ENCODE peak calls at places on chromosomes 12 and 14, in ten cellular contexts. H, B, F, O, Y, W, M, N, A and Q are unnamed samples.
A peak's percentile ranks its signal among the peaks of the same experiment; 100 is the strongest.

GRCh38 chr12:55657282-55657681 is 20.6 kb downstream of the OR10P1 start:
- DNase-seq in H (no peak), B (no peak), F (no peak), O (no peak), Y (no peak), W (no peak), M (no peak), N (no peak), A (no peak), Q (no peak)

GRCh38 chr14:75334191-75335051 is 55.8 kb downstream of the FOS start:
- DNase-seq in H (no peak), B (peak; percentile 65), F (no peak), O (no peak), Y (peak; percentile 46), W (peak; percentile 75), M (no peak), N (peak; percentile 82), A (peak; percentile 39), Q (peak; percentile 69)

GRCh38 chr12:6632026-6632978 is 3.5 kb downstream of the LPAR5 start:
- DNase-seq in H (no peak), B (no peak), F (no peak), O (no peak), Y (peak; percentile 56), W (no peak), M (no peak), N (no peak), A (peak; percentile 49), Q (no peak)

GRCh38 chr12:85796001-85796400 is 40.2 kb downstream of the RASSF9 start:
- DNase-seq in H (no peak), B (no peak), F (no peak), O (no peak), Y (no peak), W (no peak), M (peak; percentile 26), N (no peak), A (no peak), Q (no peak)

GRCh38 chr12:113065126-113066007 is 8.8 kb downstream of the DTX1 start:
- DNase-seq in H (no peak), B (no peak), F (peak; percentile 68), O (no peak), Y (no peak), W (no peak), M (no peak), N (no peak), A (no peak), Q (peak; percentile 57)

GRCh38 chr14:54108481-54109471 is 152.2 kb upstream of the BMP4 start:
- DNase-seq in H (no peak), B (no peak), F (no peak), O (no peak), Y (no peak), W (no peak), M (peak; percentile 98), N (no peak), A (no peak), Q (no peak)

GRCh38 chr14:45072121-45072520 is 11.8 kb upstream of the PRPF39 start:
- DNase-seq in H (no peak), B (no peak), F (no peak), O (no peak), Y (no peak), W (no peak), M (no peak), N (no peak), A (no peak), Q (no peak)

GRCh38 chr12:116492703-116493324 is 66.4 kb upstream of the MAP1LC3B2 start:
- DNase-seq in H (no peak), B (no peak), F (no peak), O (peak; percentile 59), Y (no peak), W (no peak), M (peak; percentile 57), N (no peak), A (no peak), Q (no peak)

GRCh38 chr12:130436741-130437501 is 99.2 kb downstream of the PIWIL1 start:
- DNase-seq in H (no peak), B (no peak), F (no peak), O (no peak), Y (no peak), W (peak; percentile 34), M (no peak), N (no peak), A (no peak), Q (peak; percentile 57)

GRCh38 chr14:92704036-92704804 is 44.2 kb downstream of the LGMN start:
- DNase-seq in H (no peak), B (no peak), F (no peak), O (no peak), Y (peak; percentile 41), W (no peak), M (no peak), N (no peak), A (no peak), Q (no peak)

GRCh38 chr14:101480747-101481530 is 80.4 kb upstream of the DIO3 start:
- DNase-seq in H (peak; percentile 64), B (no peak), F (no peak), O (peak; percentile 85), Y (no peak), W (peak; percentile 19), M (peak; percentile 91), N (peak; percentile 61), A (no peak), Q (peak; percentile 58)

GRCh38 chr12:26135010-26135420 is 10.2 kb upstream of the BHLHE41 start:
- DNase-seq in H (peak; percentile 28), B (no peak), F (no peak), O (no peak), Y (peak; percentile 68), W (peak; percentile 94), M (peak; percentile 78), N (peak; percentile 78), A (no peak), Q (peak; percentile 93)

GRCh38 chr12:112488257-112488926 is 69.6 kb downstream of the PTPN11 start:
- DNase-seq in H (no peak), B (no peak), F (no peak), O (no peak), Y (no peak), W (no peak), M (no peak), N (no peak), A (no peak), Q (no peak)

GRCh38 chr12:95700316-95700785 is 90.2 kb downstream of the NTN4 start:
- DNase-seq in H (no peak), B (no peak), F (no peak), O (no peak), Y (no peak), W (no peak), M (peak; percentile 99), N (peak; percentile 85), A (no peak), Q (no peak)

GRCh38 chr14:73500360-73500759 is 9.6 kb downstream of the RIOX1 start:
- DNase-seq in H (no peak), B (no peak), F (no peak), O (no peak), Y (no peak), W (no peak), M (no peak), N (no peak), A (no peak), Q (no peak)

GRCh38 chr14:102622262-102622885 is 29.9 kb downstream of the RCOR1 start:
- DNase-seq in H (no peak), B (no peak), F (no peak), O (no peak), Y (peak; percentile 17), W (no peak), M (no peak), N (no peak), A (no peak), Q (no peak)

GRCh38 chr14:65790185-65790815 is 377.8 kb downstream of the FUT8 start:
- DNase-seq in H (no peak), B (no peak), F (no peak), O (no peak), Y (no peak), W (no peak), M (no peak), N (no peak), A (no peak), Q (no peak)

GRCh38 chr12:59629890-59630289 is 34.1 kb downstream of the SLC16A7 start:
- DNase-seq in H (no peak), B (no peak), F (no peak), O (no peak), Y (no peak), W (no peak), M (no peak), N (no peak), A (no peak), Q (no peak)

GRCh38 chr14:59969319-59969718 is 49.4 kb downstream of the LRRC9 start:
- DNase-seq in H (no peak), B (no peak), F (no peak), O (no peak), Y (no peak), W (no peak), M (peak; percentile 22), N (no peak), A (no peak), Q (no peak)

DNA sequence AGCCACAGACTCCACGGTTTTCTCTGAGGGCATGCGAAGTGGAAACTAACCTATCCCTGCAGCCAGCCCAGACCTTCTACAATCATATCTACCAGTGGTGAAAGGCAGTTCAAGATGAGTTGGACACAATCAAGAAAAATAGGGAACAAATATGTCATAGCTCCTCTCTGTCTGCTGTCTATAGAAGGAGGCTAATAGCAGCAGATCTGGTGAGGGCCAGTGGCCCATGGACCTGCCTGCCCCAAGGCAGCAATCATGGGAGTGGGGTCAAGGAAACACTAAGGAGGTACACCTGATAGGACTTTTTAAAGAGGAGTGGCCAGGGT is 149.5 kb downstream of the PRKCH start:
- DNase-seq in H (no peak), B (no peak), F (no peak), O (no peak), Y (no peak), W (no peak), M (no peak), N (no peak), A (no peak), Q (no peak)
- H3K4me1 ChIP-seq in H (peaks cover 11% of the 10 kb centered on the region), B (peaks cover 24% of the 10 kb centered on the region), F (peaks cover 1% of the 10 kb centered on the region), O (peaks cover 75% of the 10 kb centered on the region), Y (peaks cover 9% of the 10 kb centered on the region), W (peaks cover 100% of the 10 kb centered on the region), M (peaks cover 47% of the 10 kb centered on the region), N (peaks cover 19% of the 10 kb centered on the region), A (peaks cover 86% of the 10 kb centered on the region), Q (peaks cover 72% of the 10 kb centered on the region)

GRCh38 chr14:90239139-90239538 is 17.2 kb upstream of the PSMC1 start:
- DNase-seq in H (no peak), B (no peak), F (no peak), O (no peak), Y (no peak), W (no peak), M (peak; percentile 2), N (no peak), A (no peak), Q (no peak)
- H3K9me3 ChIP-seq in H (no peaks in the 10 kb centered on the region), B (peaks cover 31% of the 10 kb centered on the region), F (peaks cover 44% of the 10 kb centered on the region), O (peaks cover 51% of the 10 kb centered on the region), Y (peaks cover 39% of the 10 kb centered on the region), W (peaks cover 44% of the 10 kb centered on the region), M (peaks cover 15% of the 10 kb centered on the region), N (peaks cover 39% of the 10 kb centered on the region), A (peaks cover 22% of the 10 kb centered on the region), Q (peaks cover 24% of the 10 kb centered on the region)

GRCh38 chr12:93786669-93787397 is 109.7 kb downstream of the CRADD start:
- DNase-seq in H (no peak), B (no peak), F (no peak), O (no peak), Y (no peak), W (no peak), M (peak; percentile 60), N (no peak), A (no peak), Q (no peak)
- H3K4me1 ChIP-seq in H (peaks cover 14% of the 10 kb centered on the region), B (peaks cover 43% of the 10 kb centered on the region), F (peaks cover 2% of the 10 kb centered on the region), O (peaks cover 57% of the 10 kb centered on the region), Y (no peaks in the 10 kb centered on the region), W (peaks cover 25% of the 10 kb centered on the region), M (peaks cover 59% of the 10 kb centered on the region), N (peaks cover 35% of the 10 kb centered on the region), A (peaks cover 33% of the 10 kb centered on the region), Q (peaks cover 22% of the 10 kb centered on the region)

GRCh38 chr12:34299802-34300193 is 277.5 kb downstream of the ALG10 start:
- DNase-seq in H (no peak), B (peak; percentile 2), F (no peak), O (no peak), Y (no peak), W (peak; percentile 17), M (no peak), N (no peak), A (no peak), Q (no peak)
- H3K9me3 ChIP-seq in H (no peaks in the 10 kb centered on the region), B (no peaks in the 10 kb centered on the region), F (no peaks in the 10 kb centered on the region), O (no peaks in the 10 kb centered on the region), Y (peaks cover 99% of the 10 kb centered on the region), W (peaks cover 11% of the 10 kb centered on the region), M (peaks cover 12% of the 10 kb centered on the region), N (no peaks in the 10 kb centered on the region), A (no peaks in the 10 kb centered on the region), Q (no peaks in the 10 kb centered on the region)